ENCODE peak calls at places on chromosomes 13 and 19, in six cellular contexts. One of them, this sample, is unnamed. For H3K27me3, the result is how much of the 10 kb centered on the place peaks cover.

GRCh38 chr13:113651511-113652403 is 6.2 kb downstream of the ATP4B start:
- DNase-seq in upper lobe of right lung: peak
- DNase-seq in AG04450: no peak
- DNase-seq in brain microvascular endothelial cell: no peak
- DNase-seq in naive thymus-derived CD4-positive, alpha-beta T cell: no peak
- DNase-seq in fibroblast of lung: no peak
- DNase-seq in this sample: no peak

GRCh38 chr19:6734096-6734696 is 3.2 kb downstream of the GPR108 start:
- DNase-seq in upper lobe of right lung: no peak
- DNase-seq in AG04450: no peak
- DNase-seq in brain microvascular endothelial cell: no peak
- DNase-seq in naive thymus-derived CD4-positive, alpha-beta T cell: no peak
- DNase-seq in fibroblast of lung: no peak
- DNase-seq in this sample: no peak

GRCh38 chr19:57675881-57676280 is 5.9 kb upstream of the ZNF551 start:
- DNase-seq in upper lobe of right lung: no peak
- DNase-seq in AG04450: no peak
- DNase-seq in brain microvascular endothelial cell: no peak
- DNase-seq in naive thymus-derived CD4-positive, alpha-beta T cell: no peak
- DNase-seq in fibroblast of lung: no peak
- DNase-seq in this sample: no peak

GRCh38 chr19:6253886-6254285 is 25.9 kb downstream of the MLLT1 start:
- DNase-seq in upper lobe of right lung: no peak
- DNase-seq in AG04450: no peak
- DNase-seq in brain microvascular endothelial cell: no peak
- DNase-seq in naive thymus-derived CD4-positive, alpha-beta T cell: no peak
- DNase-seq in fibroblast of lung: no peak
- DNase-seq in this sample: no peak

GRCh38 chr19:35106291-35106583 is 9.4 kb upstream of the FXYD3 start:
- DNase-seq in upper lobe of right lung: no peak
- DNase-seq in AG04450: no peak
- DNase-seq in brain microvascular endothelial cell: no peak
- DNase-seq in naive thymus-derived CD4-positive, alpha-beta T cell: no peak
- DNase-seq in fibroblast of lung: no peak
- DNase-seq in this sample: no peak

GRCh38 chr19:54305141-54305540 is 7.8 kb downstream of the LILRA5 start:
- DNase-seq in upper lobe of right lung: no peak
- DNase-seq in AG04450: no peak
- DNase-seq in brain microvascular endothelial cell: no peak
- DNase-seq in naive thymus-derived CD4-positive, alpha-beta T cell: no peak
- DNase-seq in fibroblast of lung: no peak
- DNase-seq in this sample: no peak

GRCh38 chr19:30587869-30588268 is 215.7 kb downstream of the ZNF536 start:
- DNase-seq in upper lobe of right lung: no peak
- DNase-seq in AG04450: no peak
- DNase-seq in brain microvascular endothelial cell: no peak
- DNase-seq in naive thymus-derived CD4-positive, alpha-beta T cell: no peak
- DNase-seq in fibroblast of lung: no peak
- DNase-seq in this sample: no peak

GRCh38 chr19:17775991-17776803 is 18.7 kb upstream of the B3GNT3 start:
- DNase-seq in upper lobe of right lung: peak
- DNase-seq in AG04450: no peak
- DNase-seq in brain microvascular endothelial cell: no peak
- DNase-seq in naive thymus-derived CD4-positive, alpha-beta T cell: no peak
- DNase-seq in fibroblast of lung: no peak
- DNase-seq in this sample: no peak

GRCh38 chr19:45295873-45296272 is 26.8 kb downstream of the CKM start:
- DNase-seq in upper lobe of right lung: no peak
- DNase-seq in AG04450: no peak
- DNase-seq in brain microvascular endothelial cell: no peak
- DNase-seq in naive thymus-derived CD4-positive, alpha-beta T cell: no peak
- DNase-seq in fibroblast of lung: no peak
- DNase-seq in this sample: no peak

GRCh38 chr13:43057653-43058317 is 34.4 kb downstream of the DNAJC15 start:
- DNase-seq in upper lobe of right lung: no peak
- DNase-seq in AG04450: no peak
- DNase-seq in brain microvascular endothelial cell: peak
- DNase-seq in naive thymus-derived CD4-positive, alpha-beta T cell: peak
- DNase-seq in fibroblast of lung: peak
- DNase-seq in this sample: peak

GRCh38 chr19:29927944-29928669 is 13.9 kb upstream of the URI1 start:
- DNase-seq in upper lobe of right lung: no peak
- DNase-seq in AG04450: no peak
- DNase-seq in brain microvascular endothelial cell: no peak
- DNase-seq in naive thymus-derived CD4-positive, alpha-beta T cell: no peak
- DNase-seq in fibroblast of lung: no peak
- DNase-seq in this sample: no peak

GRCh38 chr19:14198384-14199376 is 7.3 kb downstream of the ADGRL1 start:
- DNase-seq in upper lobe of right lung: no peak
- DNase-seq in AG04450: no peak
- DNase-seq in brain microvascular endothelial cell: no peak
- DNase-seq in naive thymus-derived CD4-positive, alpha-beta T cell: no peak
- DNase-seq in fibroblast of lung: no peak
- DNase-seq in this sample: no peak

GRCh38 chr13:46492946-46493345 is 60.0 kb upstream of the LRCH1 start:
- DNase-seq in upper lobe of right lung: no peak
- DNase-seq in AG04450: no peak
- DNase-seq in brain microvascular endothelial cell: peak
- DNase-seq in naive thymus-derived CD4-positive, alpha-beta T cell: peak
- DNase-seq in fibroblast of lung: peak
- DNase-seq in this sample: no peak

GRCh38 chr19:369876-370275 is 25.3 kb upstream of the MIER2 start:
- DNase-seq in upper lobe of right lung: no peak
- DNase-seq in AG04450: no peak
- DNase-seq in brain microvascular endothelial cell: no peak
- DNase-seq in naive thymus-derived CD4-positive, alpha-beta T cell: no peak
- DNase-seq in fibroblast of lung: no peak
- DNase-seq in this sample: no peak

GRCh38 chr13:24274452-24274971 is 34.9 kb upstream of the C1QTNF9 start:
- DNase-seq in upper lobe of right lung: peak
- DNase-seq in AG04450: peak
- DNase-seq in brain microvascular endothelial cell: no peak
- DNase-seq in naive thymus-derived CD4-positive, alpha-beta T cell: peak
- DNase-seq in fibroblast of lung: no peak
- DNase-seq in this sample: no peak

GRCh38 chr13:106310450-106310849 is 225.0 kb downstream of the EFNB2 start:
- DNase-seq in upper lobe of right lung: no peak
- DNase-seq in AG04450: no peak
- DNase-seq in brain microvascular endothelial cell: no peak
- DNase-seq in naive thymus-derived CD4-positive, alpha-beta T cell: no peak
- DNase-seq in fibroblast of lung: no peak
- DNase-seq in this sample: no peak

GRCh38 chr13:113550453-113550852 is 34.1 kb upstream of the TFDP1 start:
- DNase-seq in upper lobe of right lung: peak
- DNase-seq in AG04450: no peak
- DNase-seq in brain microvascular endothelial cell: no peak
- DNase-seq in naive thymus-derived CD4-positive, alpha-beta T cell: no peak
- DNase-seq in fibroblast of lung: no peak
- DNase-seq in this sample: peak

GRCh38 chr13:90867336-90867683 is 480.2 kb upstream of the MIR17HG start:
- DNase-seq in upper lobe of right lung: peak
- DNase-seq in AG04450: peak
- DNase-seq in brain microvascular endothelial cell: peak
- DNase-seq in naive thymus-derived CD4-positive, alpha-beta T cell: no peak
- DNase-seq in fibroblast of lung: peak
- DNase-seq in this sample: peak

GRCh38 chr13:41456768-41457588 is at the start of gene RGCC:
- DNase-seq in upper lobe of right lung: peak
- DNase-seq in AG04450: no peak
- DNase-seq in brain microvascular endothelial cell: peak
- DNase-seq in naive thymus-derived CD4-positive, alpha-beta T cell: peak
- DNase-seq in fibroblast of lung: peak
- DNase-seq in this sample: peak

GRCh38 chr19:13117176-13117771 is 734 bp upstream of the TRMT1 start:
- DNase-seq in upper lobe of right lung: no peak
- DNase-seq in AG04450: no peak
- DNase-seq in brain microvascular endothelial cell: no peak
- DNase-seq in naive thymus-derived CD4-positive, alpha-beta T cell: peak
- DNase-seq in fibroblast of lung: peak
- DNase-seq in this sample: no peak

GRCh38 chr19:58399903-58400637 is 4.6 kb downstream of the RNF225 start:
- DNase-seq in upper lobe of right lung: no peak
- DNase-seq in AG04450: no peak
- DNase-seq in brain microvascular endothelial cell: no peak
- DNase-seq in naive thymus-derived CD4-positive, alpha-beta T cell: no peak
- DNase-seq in fibroblast of lung: no peak
- DNase-seq in this sample: peak

DNA sequence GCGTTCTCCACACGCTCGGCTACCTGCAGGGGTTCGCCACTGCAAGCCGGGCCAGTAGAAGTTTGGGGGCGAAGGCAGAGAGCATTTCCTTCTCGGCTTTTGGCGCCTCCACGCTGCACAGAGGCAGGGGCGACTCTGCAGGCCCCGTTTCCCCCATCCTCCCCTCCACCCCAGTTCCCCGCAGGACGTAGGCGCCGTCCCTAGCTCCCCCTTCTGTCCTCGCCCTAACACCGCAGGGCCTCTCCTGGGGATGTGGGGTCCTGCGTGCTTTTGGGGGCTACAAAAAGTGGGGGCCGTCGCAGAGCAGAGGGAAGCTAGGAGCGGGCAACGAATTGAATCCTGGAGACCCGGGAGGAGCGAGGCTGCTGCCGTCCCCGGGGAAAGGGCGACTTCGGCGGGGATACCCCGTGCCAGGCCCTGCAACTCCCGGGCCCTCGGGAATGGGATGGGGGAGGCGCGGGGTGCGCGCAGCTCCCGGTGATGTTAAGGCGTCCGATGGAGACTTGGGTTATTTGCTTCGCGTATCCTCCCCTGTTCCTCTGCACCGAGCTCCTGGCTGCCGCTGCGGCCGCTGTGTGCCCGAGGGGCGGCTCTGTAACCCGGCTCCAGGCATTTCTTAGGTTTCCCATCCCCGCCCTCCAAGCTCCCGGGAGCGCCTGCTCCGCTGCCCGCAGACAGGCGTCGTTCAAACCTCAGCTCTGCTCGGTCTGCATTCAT is 255.9 kb upstream of the SOX21 start:
- DNase-seq in upper lobe of right lung: no peak
- DNase-seq in AG04450: no peak
- DNase-seq in brain microvascular endothelial cell: no peak
- DNase-seq in naive thymus-derived CD4-positive, alpha-beta T cell: no peak
- DNase-seq in fibroblast of lung: peak
- DNase-seq in this sample: no peak
- H3K27me3 ChIP-seq in upper lobe of right lung: half or more
- H3K27me3 ChIP-seq in AG04450: half or more
- H3K27me3 ChIP-seq in brain microvascular endothelial cell: under half
- H3K27me3 ChIP-seq in naive thymus-derived CD4-positive, alpha-beta T cell: under half
- H3K27me3 ChIP-seq in fibroblast of lung: under half
- H3K27me3 ChIP-seq in this sample: under half

GRCh38 chr19:3039641-3040077 is 10.6 kb upstream of the TLE2 start:
- DNase-seq in upper lobe of right lung: peak
- DNase-seq in AG04450: no peak
- DNase-seq in brain microvascular endothelial cell: no peak
- DNase-seq in naive thymus-derived CD4-positive, alpha-beta T cell: no peak
- DNase-seq in fibroblast of lung: no peak
- DNase-seq in this sample: no peak

GRCh38 chr19:3045885-3046603 is 16.3 kb downstream of the TLE5 start:
- DNase-seq in upper lobe of right lung: no peak
- DNase-seq in AG04450: no peak
- DNase-seq in brain microvascular endothelial cell: no peak
- DNase-seq in naive thymus-derived CD4-positive, alpha-beta T cell: no peak
- DNase-seq in fibroblast of lung: no peak
- DNase-seq in this sample: no peak

GRCh38 chr19:3041302-3041701 is 12.2 kb upstream of the TLE2 start:
- DNase-seq in upper lobe of right lung: no peak
- DNase-seq in AG04450: no peak
- DNase-seq in brain microvascular endothelial cell: no peak
- DNase-seq in naive thymus-derived CD4-positive, alpha-beta T cell: no peak
- DNase-seq in fibroblast of lung: no peak
- DNase-seq in this sample: peak

GRCh38 chr19:3041756-3042517 is 12.9 kb upstream of the TLE2 start:
- DNase-seq in upper lobe of right lung: no peak
- DNase-seq in AG04450: no peak
- DNase-seq in brain microvascular endothelial cell: no peak
- DNase-seq in naive thymus-derived CD4-positive, alpha-beta T cell: no peak
- DNase-seq in fibroblast of lung: no peak
- DNase-seq in this sample: no peak

GRCh38 chr19:3042545-3043267 is 13.6 kb upstream of the TLE2 start:
- DNase-seq in upper lobe of right lung: no peak
- DNase-seq in AG04450: no peak
- DNase-seq in brain microvascular endothelial cell: no peak
- DNase-seq in naive thymus-derived CD4-positive, alpha-beta T cell: no peak
- DNase-seq in fibroblast of lung: no peak
- DNase-seq in this sample: no peak
- H3K27ac ChIP-seq in upper lobe of right lung: no peak
- H3K27ac ChIP-seq in AG04450: no peak
- H3K27ac ChIP-seq in brain microvascular endothelial cell: no peak
- H3K27ac ChIP-seq in naive thymus-derived CD4-positive, alpha-beta T cell: peak
- H3K27ac ChIP-seq in fibroblast of lung: no peak
- H3K27ac ChIP-seq in this sample: no peak

DNA sequence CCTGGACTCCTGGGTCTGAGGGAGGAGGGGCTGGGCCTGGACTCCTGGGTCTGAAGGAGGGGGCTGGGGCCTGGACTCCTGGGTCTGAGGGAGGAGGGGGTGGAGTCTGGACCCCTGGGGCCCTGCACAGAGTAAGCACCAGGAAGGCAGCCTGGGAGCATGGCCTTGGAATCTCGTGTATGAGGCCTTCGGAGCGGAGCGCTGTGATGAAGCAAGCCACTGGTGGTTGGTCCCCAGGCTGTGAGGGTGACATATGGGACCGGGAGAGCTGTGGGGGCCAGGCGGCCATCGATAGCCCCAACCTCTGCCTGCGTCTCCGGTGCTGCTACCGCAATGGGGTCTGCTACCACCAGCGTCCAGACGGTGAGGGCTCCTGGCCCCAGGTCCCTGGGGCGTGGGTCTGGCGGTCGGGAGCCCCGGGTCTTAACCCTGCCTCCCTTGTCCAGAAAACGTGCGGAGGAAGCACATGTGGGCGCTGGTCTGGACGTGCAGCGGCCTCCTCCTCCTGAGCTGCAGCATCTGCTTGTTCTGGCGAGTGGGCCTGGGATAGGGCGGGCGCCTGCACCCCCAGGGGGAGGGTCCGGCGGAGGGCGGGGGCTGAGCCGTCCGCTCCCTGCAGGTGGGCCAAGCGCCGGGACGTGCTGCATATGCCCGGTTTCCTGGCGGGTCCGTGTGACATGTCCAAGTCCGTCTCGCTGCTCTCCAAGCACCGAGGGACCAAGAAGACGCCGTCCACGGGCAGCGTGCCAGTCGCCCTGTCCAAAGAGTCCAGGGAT is 918 bp downstream of the TMEM190 start:
- DNase-seq in upper lobe of right lung: no peak
- DNase-seq in AG04450: no peak
- DNase-seq in brain microvascular endothelial cell: no peak
- DNase-seq in naive thymus-derived CD4-positive, alpha-beta T cell: no peak
- DNase-seq in fibroblast of lung: no peak
- DNase-seq in this sample: no peak
- H3K4me3 ChIP-seq in upper lobe of right lung: no peak
- H3K4me3 ChIP-seq in AG04450: no peak
- H3K4me3 ChIP-seq in brain microvascular endothelial cell: no peak
- H3K4me3 ChIP-seq in naive thymus-derived CD4-positive, alpha-beta T cell: no peak
- H3K4me3 ChIP-seq in fibroblast of lung: no peak
- H3K4me3 ChIP-seq in this sample: no peak

DNA sequence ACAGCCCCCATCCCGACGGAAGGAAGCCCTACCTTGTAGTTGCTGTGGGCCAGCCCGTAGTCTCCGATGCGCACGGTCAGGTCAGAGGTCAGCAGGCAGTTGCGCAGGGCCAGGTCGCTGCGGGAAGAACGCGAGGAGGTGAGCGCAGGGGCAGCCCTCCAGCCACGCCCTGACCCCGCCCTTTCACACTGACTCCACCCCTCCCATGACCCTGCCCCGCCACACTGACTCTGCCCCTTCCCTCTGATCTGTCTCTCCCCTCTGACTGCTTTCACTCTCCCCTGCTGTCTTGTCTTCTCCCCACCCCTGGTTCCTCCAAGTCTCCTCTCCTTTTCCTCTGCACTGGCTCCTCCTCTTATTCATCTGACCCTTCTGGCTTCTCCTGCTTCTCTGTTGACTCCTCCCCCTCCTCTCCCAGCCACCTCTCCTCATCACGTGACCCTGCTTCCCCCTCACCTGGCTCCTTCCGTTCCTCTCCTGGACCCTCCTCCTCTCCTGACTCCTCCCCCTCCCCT is 10.1 kb downstream of the LMTK3 start:
- DNase-seq in upper lobe of right lung: peak
- DNase-seq in AG04450: no peak
- DNase-seq in brain microvascular endothelial cell: no peak
- DNase-seq in naive thymus-derived CD4-positive, alpha-beta T cell: peak
- DNase-seq in fibroblast of lung: no peak
- DNase-seq in this sample: peak
- H3K27me3 ChIP-seq in upper lobe of right lung: under half
- H3K27me3 ChIP-seq in AG04450: under half
- H3K27me3 ChIP-seq in brain microvascular endothelial cell: under half
- H3K27me3 ChIP-seq in naive thymus-derived CD4-positive, alpha-beta T cell: under half
- H3K27me3 ChIP-seq in fibroblast of lung: under half
- H3K27me3 ChIP-seq in this sample: under half

This sample was measured in Peyer's patch.